ENCODE peak calls at places on chromosome 2, in five cellular contexts. G, N, I, M and W are unnamed samples. For H3K4me1, the result is how much of the 10 kb centered on the place peaks cover.

GRCh38 chr2:130795431-130795830 is 40.1 kb downstream of the AMER3 start:
- DNase-seq in N (no peak), I (no peak), M (no peak), G (no peak), W (no peak)

GRCh38 chr2:207279520-207279919 is 113.8 kb upstream of the KLF7 start:
- DNase-seq in G (no peak), N (no peak), I (no peak), M (no peak), W (no peak)

GRCh38 chr2:112644933-112645395 is 775 bp upstream of the SLC20A1 start:
- DNase-seq in N (no peak), M (no peak), G (no peak), I (no peak), W (no peak)

GRCh38 chr2:235600926-235601325 is 107.1 kb downstream of the AGAP1 start:
- DNase-seq in N (no peak), G (no peak), M (no peak), I (peak), W (no peak)

GRCh38 chr2:44688442-44689124 is 252.9 kb upstream of the SIX3 start:
- DNase-seq in I (no peak), G (no peak), M (no peak), N (no peak), W (no peak)

GRCh38 chr2:55093381-55093780 is 43.1 kb upstream of the RTN4 start:
- DNase-seq in N (no peak), M (no peak), I (no peak), G (peak), W (no peak)

GRCh38 chr2:199111461-199111860 is 346.3 kb downstream of the SATB2 start:
- DNase-seq in I (no peak), N (no peak), G (no peak), M (no peak), W (no peak)

GRCh38 chr2:63463142-63463541 is 125.1 kb downstream of the WDPCP start:
- DNase-seq in M (no peak), I (no peak), G (no peak), N (no peak), W (no peak)

GRCh38 chr2:148517822-148518221 is 126.7 kb upstream of the EPC2 start:
- DNase-seq in N (no peak), G (no peak), I (no peak), M (no peak), W (no peak)

GRCh38 chr2:88090446-88091283 is 23.0 kb downstream of the SMYD1 start:
- DNase-seq in G (no peak), N (no peak), I (no peak), M (no peak), W (no peak)

GRCh38 chr2:128439231-128440086 is 120.8 kb upstream of the HS6ST1 start:
- DNase-seq in G (no peak), N (no peak), I (no peak), M (peak), W (peak)

GRCh38 chr2:213251618-213252017 is 32.6 kb upstream of the SPAG16 start:
- DNase-seq in N (peak), M (no peak), I (peak), G (peak), W (no peak)

GRCh38 chr2:119629323-119629825 is 49.6 kb upstream of the TMEM177 start:
- DNase-seq in I (no peak), G (no peak), M (no peak), N (no peak), W (no peak)

GRCh38 chr2:26302846-26303245 is 43.1 kb upstream of the SELENOI start:
- DNase-seq in M (no peak), I (no peak), G (no peak), N (no peak), W (no peak)

GRCh38 chr2:238130111-238130695 is 8.3 kb upstream of the KLHL30 start:
- DNase-seq in G (no peak), M (peak), I (no peak), N (no peak), W (no peak)

GRCh38 chr2:159229476-159230144 is 56.9 kb downstream of the WDSUB1 start:
- DNase-seq in M (no peak), I (no peak), N (no peak), G (no peak), W (peak)

GRCh38 chr2:146867472-146867986 is 977.3 kb upstream of the ACVR2A start:
- DNase-seq in G (no peak), I (no peak), N (no peak), M (no peak), W (no peak)

GRCh38 chr2:17470855-17471641 is 47.2 kb downstream of the RAD51AP2 start:
- DNase-seq in I (no peak), G (peak), N (no peak), M (no peak), W (no peak)

GRCh38 chr2:166433457-166433856 is 57.7 kb upstream of the SCN9A start:
- DNase-seq in M (no peak), N (no peak), I (no peak), G (no peak), W (no peak)

GRCh38 chr2:176096986-176097819 is 2.4 kb upstream of the HOXD12 start:
- DNase-seq in N (peak), G (peak), M (peak), I (peak), W (peak)

GRCh38 chr2:232882085-232882484 is 12.0 kb downstream of the SNORC start:
- DNase-seq in G (no peak), N (no peak), I (no peak), M (no peak), W (no peak)

GRCh38 chr2:236309669-236310029 is 45.4 kb upstream of the ASB18 start:
- DNase-seq in M (no peak), G (peak), N (no peak), I (peak), W (no peak)

GRCh38 chr2:212619954-212620353 is 81.4 kb upstream of the ERBB4 start:
- DNase-seq in G (no peak), M (no peak), N (no peak), I (no peak), W (no peak)

GRCh38 chr2:187054501-187055319 is 205.7 kb upstream of the ZSWIM2 start:
- DNase-seq in N (no peak), G (no peak), I (no peak), M (no peak), W (no peak)

GRCh38 chr2:231680992-231681852 is 27.1 kb upstream of the PTMA start:
- DNase-seq in I (peak), N (no peak), M (peak), G (peak), W (peak)

GRCh38 chr2:206435738-206436137 is 7.6 kb upstream of the ADAM23 start:
- DNase-seq in M (no peak), I (no peak), G (no peak), N (no peak), W (no peak)

GRCh38 chr2:216537366-216537765 is 38.7 kb downstream of the RPL37A start:
- DNase-seq in M (no peak), N (no peak), I (no peak), G (no peak), W (no peak)

GRCh38 chr2:170301606-170302005 is 123.7 kb downstream of the MYO3B start:
- DNase-seq in I (no peak), G (no peak), N (no peak), M (no peak), W (no peak)

GRCh38 chr2:184336688-184337087 is 261.6 kb upstream of the ZNF804A start:
- DNase-seq in M (no peak), G (no peak), I (no peak), N (no peak), W (no peak)

GRCh38 chr2:175883586-175884194 is 118.4 kb downstream of the LNPK start:
- DNase-seq in G (no peak), M (no peak), I (no peak), N (no peak), W (no peak)

GRCh38 chr2:111178730-111179405 is 58.2 kb downstream of the BCL2L11 start:
- DNase-seq in N (no peak), M (no peak), I (peak), G (no peak), W (no peak)

GRCh38 chr2:71361631-71362030 is 30.0 kb downstream of the ZNF638 start:
- DNase-seq in G (no peak), I (no peak), M (no peak), N (no peak), W (no peak)
- H3K27ac ChIP-seq in G (no peak), I (no peak), M (no peak), N (no peak), W (no peak)

DNA sequence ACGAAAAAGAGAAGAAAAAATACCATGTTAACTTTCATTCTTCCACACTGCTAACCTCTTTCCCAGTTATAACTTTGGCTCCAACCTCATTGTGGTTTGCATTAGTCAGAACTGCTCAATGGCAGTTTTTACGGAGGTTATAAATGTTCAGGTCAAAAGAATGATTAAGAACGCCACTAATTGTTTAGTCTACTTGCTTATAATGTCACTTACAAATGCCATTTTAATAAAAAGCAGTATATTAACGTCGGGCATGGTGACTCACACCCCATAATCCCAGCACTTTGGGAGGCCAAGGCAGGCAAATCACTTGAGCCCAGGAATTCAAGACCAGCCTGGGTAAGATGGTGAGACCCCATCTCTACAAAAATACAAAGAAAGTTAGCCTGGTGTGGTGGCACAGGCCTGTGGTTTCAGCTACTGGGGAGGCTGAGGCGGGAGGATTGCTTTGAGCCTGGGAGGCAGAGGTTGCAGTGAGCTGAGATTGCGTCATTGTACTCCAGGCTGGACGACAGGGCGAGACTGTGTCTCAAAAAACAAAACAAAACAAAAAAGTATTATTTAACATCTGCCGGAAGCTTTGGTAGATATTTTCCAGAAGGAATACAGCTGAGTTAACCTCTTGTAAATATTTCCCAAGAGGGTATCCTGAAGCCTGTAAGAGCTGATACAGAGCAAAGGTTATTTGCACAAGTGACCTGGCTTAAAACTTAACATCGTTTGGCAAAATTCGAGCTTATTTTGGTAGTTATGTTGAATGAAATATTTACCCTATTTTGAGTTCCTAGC is 5.1 kb downstream of the AGPS start:
- DNase-seq in M (no peak), G (no peak), N (no peak), I (peak), W (no peak)
- H3K4me1 ChIP-seq in M (under half), G (under half), N (under half), I (under half), W (under half)

GRCh38 chr2:160283675-160284074 is 83.6 kb upstream of the ITGB6 start:
- DNase-seq in G (no peak), N (no peak), I (no peak), M (no peak), W (no peak)

GRCh38 chr2:160279813-160280465 is 79.9 kb upstream of the ITGB6 start:
- DNase-seq in M (no peak), G (no peak), I (no peak), N (peak), W (no peak)

GRCh38 chr2:160278889-160279196 is 78.8 kb upstream of the ITGB6 start:
- DNase-seq in M (no peak), N (no peak), I (peak), G (no peak), W (no peak)

GRCh38 chr2:160282063-160282580 is 82.0 kb upstream of the ITGB6 start:
- DNase-seq in I (no peak), N (no peak), G (no peak), M (no peak), W (no peak)

GRCh38 chr2:160281213-160281612 is 81.1 kb upstream of the ITGB6 start:
- DNase-seq in N (no peak), M (no peak), G (no peak), I (no peak), W (no peak)
- H3K27ac ChIP-seq in N (no peak), M (no peak), G (no peak), I (no peak), W (no peak)

GRCh38 chr2:144376475-144376874 is 143.4 kb downstream of the ZEB2 start:
- DNase-seq in M (no peak), N (no peak), I (no peak), G (no peak), W (no peak)
- H3K4me1 ChIP-seq in M (under half), N (under half), I (under half), G (under half), W (under half)

GRCh38 chr2:239319261-239319661 is 81.6 kb downstream of the HDAC4 start:
- DNase-seq in N (no peak), G (peak), M (no peak), I (no peak), W (no peak)
- H3K27ac ChIP-seq in N (peak), G (peak), M (peak), I (peak), W (no peak)

DNA sequence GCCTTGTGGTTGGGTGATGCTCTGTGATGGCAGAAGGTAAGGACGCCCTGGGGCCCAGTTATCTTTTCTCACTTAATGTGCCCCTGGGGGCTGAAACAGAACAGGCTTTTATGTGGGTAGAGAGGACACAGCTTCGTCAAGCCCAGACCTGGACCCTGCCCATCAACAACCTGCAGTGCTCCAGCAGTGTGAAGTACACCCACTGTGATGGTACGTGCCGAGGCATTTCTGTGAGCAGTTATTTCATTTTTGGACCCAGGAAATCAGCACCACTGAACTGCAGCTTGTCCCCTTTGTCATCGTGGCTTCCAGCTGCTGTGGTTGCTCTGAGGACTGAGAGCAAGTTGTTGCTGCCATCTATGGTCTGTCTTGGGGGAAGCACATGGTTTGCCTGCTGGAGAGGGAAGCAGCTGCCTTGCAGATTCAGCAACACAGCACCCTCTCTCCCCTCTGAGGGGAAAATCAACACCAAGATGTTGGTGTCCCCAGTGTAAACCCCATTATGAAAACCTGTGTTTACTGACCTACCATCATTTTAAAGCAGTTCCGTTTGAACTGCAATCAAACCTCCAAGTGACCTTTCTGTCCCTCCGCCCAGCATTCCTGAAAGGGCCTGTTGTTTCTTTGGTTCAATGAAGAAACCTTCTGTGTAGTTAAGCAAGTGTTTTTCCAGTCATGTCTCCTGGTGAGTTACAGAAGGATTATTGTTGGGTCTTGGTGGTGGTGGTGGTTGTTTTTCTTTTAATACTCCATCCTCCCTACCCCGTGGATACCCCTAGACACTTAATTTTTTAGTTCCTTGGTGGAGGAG is 158.2 kb downstream of the MGAT5 start:
- DNase-seq in G (peak), N (peak), M (peak), I (peak), W (peak)
- H3K4me1 ChIP-seq in G (under half), N (under half), M (under half), I (under half), W (under half)

DNA sequence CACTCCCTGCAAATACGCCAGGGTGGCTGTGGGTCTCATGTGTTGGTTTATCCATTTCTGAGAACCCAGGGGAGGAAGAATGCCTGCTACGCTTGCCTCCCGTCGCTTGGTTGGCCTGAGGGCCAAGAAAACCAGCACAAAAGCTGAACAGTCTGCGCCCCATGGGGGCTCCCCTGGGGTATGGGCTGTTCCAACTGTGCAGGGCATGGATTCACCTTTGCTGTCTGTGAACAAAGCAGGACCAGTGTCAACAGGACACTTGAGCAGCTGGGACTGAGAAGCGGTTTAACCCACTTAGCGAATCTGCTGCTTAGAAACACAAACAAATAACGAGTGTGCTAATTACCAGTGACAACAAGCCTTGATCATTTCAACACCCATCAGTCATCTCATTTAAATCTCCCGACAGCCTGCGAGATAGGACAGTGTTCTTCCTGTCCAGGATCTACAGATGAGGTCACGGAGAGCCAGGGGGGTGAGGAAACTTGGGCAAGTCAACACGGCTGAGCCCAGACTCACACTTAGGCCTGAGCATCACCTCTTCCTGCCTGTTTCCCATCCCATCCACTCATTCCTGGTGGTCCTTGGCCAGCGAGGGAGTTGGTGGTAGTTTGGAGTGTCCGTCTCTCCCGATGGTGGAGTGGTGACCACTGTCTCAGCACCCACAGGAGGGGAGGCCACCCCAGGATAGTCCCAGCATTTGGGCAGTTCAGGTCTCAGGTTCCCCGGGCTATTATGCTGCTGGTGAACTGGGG is 111.6 kb upstream of the HAAO start:
- DNase-seq in I (no peak), M (no peak), G (no peak), N (no peak), W (no peak)
- H3K27ac ChIP-seq in I (no peak), M (peak), G (peak), N (no peak), W (peak)

DNA sequence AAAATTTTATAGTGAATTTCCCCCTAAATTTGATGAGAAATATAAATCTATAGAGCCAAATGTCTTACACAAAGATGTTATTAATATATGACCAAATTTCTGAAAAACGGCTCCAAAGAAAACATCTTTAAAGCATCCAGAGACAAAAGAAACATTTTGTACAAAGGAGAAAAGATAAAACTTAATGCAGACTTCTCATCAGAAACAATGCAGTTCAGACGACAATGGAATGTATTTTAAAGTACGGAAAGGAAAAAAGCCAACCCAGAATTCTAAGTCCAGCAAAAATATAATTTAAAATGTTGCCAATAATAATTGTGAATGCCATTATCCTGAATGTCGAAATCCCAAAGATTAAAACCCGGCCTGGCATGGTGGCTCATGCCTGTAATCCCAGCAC is 129.4 kb downstream of the MCFD2 start:
- DNase-seq in G (no peak), M (no peak), I (no peak), N (no peak), W (no peak)
- H3K4me1 ChIP-seq in G (under half), M (under half), I (under half), N (under half), W (under half)

GRCh38 chr2:241798081-241798630 is 10.8 kb upstream of the NEU4 start:
- DNase-seq in N (no peak), I (no peak), G (no peak), M (peak), W (no peak)

GRCh38 chr2:241797441-241798080 is 11.4 kb upstream of the NEU4 start:
- DNase-seq in I (no peak), N (no peak), M (peak), G (no peak), W (peak)

GRCh38 chr2:241795021-241795999 is 13.7 kb upstream of the NEU4 start:
- DNase-seq in N (no peak), I (peak), M (peak), G (no peak), W (no peak)

GRCh38 chr2:241796209-241796608 is 12.8 kb upstream of the NEU4 start:
- DNase-seq in I (no peak), N (no peak), G (no peak), M (no peak), W (no peak)

GRCh38 chr2:241796610-241797138 is 12.3 kb upstream of the NEU4 start:
- DNase-seq in G (no peak), N (no peak), M (peak), I (no peak), W (no peak)
- H3K27ac ChIP-seq in G (no peak), N (no peak), M (no peak), I (no peak), W (no peak)